ENCODE peak calls at places on chromosomes 1 and 21, in four cellular contexts. U is A549, L is IMR-90, Q is NB4. V is an unnamed sample.

GRCh38 chr1:87389011-87389410 is 60.3 kb downstream of the LMO4 start:
- DNase-seq in U (no peak), L (no peak), Q (no peak), V (no peak)

GRCh38 chr1:5651027-5651410 is 341.2 kb downstream of the NPHP4 start:
- DNase-seq in U (no peak), L (no peak), Q (no peak), V (no peak)

GRCh38 chr1:51331206-51332100 is 1.1 kb upstream of the TTC39A start:
- DNase-seq in U (peak; percentile 62), L (peak; percentile 62), Q (peak; percentile 86), V (peak; percentile 77)

GRCh38 chr1:173255214-173255813 is 48.2 kb upstream of the TNFSF4 start:
- DNase-seq in U (peak; percentile 41), L (peak; percentile 61), Q (peak; percentile 54), V (no peak)

GRCh38 chr1:151475175-151475574 is 15.9 kb upstream of the POGZ start:
- DNase-seq in U (no peak), L (peak; percentile 46), Q (no peak), V (no peak)

GRCh38 chr21:36310016-36310415 is 10.0 kb upstream of the MORC3 start:
- DNase-seq in U (no peak), L (no peak), Q (no peak), V (no peak)

GRCh38 chr21:45818904-45819285 is 162.7 kb upstream of the COL6A1 start:
- DNase-seq in U (peak; percentile 21), L (peak; percentile 84), Q (peak; percentile 91), V (no peak)

GRCh38 chr21:41956926-41957729 is 3.3 kb upstream of the C2CD2 start:
- DNase-seq in U (no peak), L (peak; percentile 93), Q (peak; percentile 69), V (peak; percentile 81)

GRCh38 chr1:30748699-30749401 is 8.7 kb downstream of the LAPTM5 start:
- DNase-seq in U (no peak), L (no peak), Q (no peak), V (no peak)

GRCh38 chr1:207239874-207240273 is 81.6 kb upstream of the CD55 start:
- DNase-seq in U (no peak), L (no peak), Q (no peak), V (no peak)

GRCh38 chr21:44704636-44705001 is 6.8 kb downstream of the TSPEAR start:
- DNase-seq in U (no peak), L (no peak), Q (no peak), V (no peak)

GRCh38 chr1:246695136-246695535 is 29.1 kb upstream of the SCCPDH start:
- DNase-seq in U (no peak), L (peak; percentile 41), Q (no peak), V (peak; percentile 78)

GRCh38 chr21:42539931-42540343 is 26.3 kb downstream of the SLC37A1 start:
- DNase-seq in U (no peak), L (no peak), Q (peak; percentile 81), V (no peak)

GRCh38 chr1:208066583-208066982 is 155.7 kb upstream of the CD34 start:
- DNase-seq in U (no peak), L (no peak), Q (no peak), V (no peak)

GRCh38 chr1:180498594-180498993 is 3.8 kb downstream of the ACBD6 start:
- DNase-seq in U (no peak), L (no peak), Q (no peak), V (no peak)

GRCh38 chr1:228087771-228088251 is 5.3 kb downstream of the ARF1 start:
- DNase-seq in U (no peak), L (peak; percentile 65), Q (peak; percentile 86), V (no peak)

GRCh38 chr1:216740334-216740733 is 17.1 kb upstream of the ESRRG start:
- DNase-seq in U (no peak), L (no peak), Q (no peak), V (no peak)

GRCh38 chr1:39288735-39289465 is 84.4 kb downstream of the MACF1 start:
- DNase-seq in U (no peak), L (peak; percentile 45), Q (no peak), V (no peak)

GRCh38 chr1:197250616-197251015 is 17.4 kb upstream of the CRB1 start:
- DNase-seq in U (no peak), L (no peak), Q (no peak), V (no peak)

GRCh38 chr21:46124083-46124925 is 26.4 kb downstream of the COL6A2 start:
- DNase-seq in U (no peak), L (no peak), Q (no peak), V (peak; percentile 11)

GRCh38 chr1:229087339-229087738 is 183.6 kb upstream of the RAB4A start:
- DNase-seq in U (no peak), L (no peak), Q (no peak), V (no peak)

GRCh38 chr1:166840309-166841302 is 1.3 kb downstream of the POGK start:
- DNase-seq in U (no peak), L (peak; percentile 46), Q (no peak), V (no peak)

GRCh38 chr1:221717491-221717865 is 24.4 kb downstream of the DUSP10 start:
- DNase-seq in U (no peak), L (no peak), Q (no peak), V (no peak)

GRCh38 chr1:221719278-221719597 is 22.7 kb downstream of the DUSP10 start:
- DNase-seq in U (no peak), L (no peak), Q (no peak), V (no peak)

GRCh38 chr1:221716713-221717490 is 25.0 kb downstream of the DUSP10 start:
- DNase-seq in U (no peak), L (no peak), Q (no peak), V (no peak)

GRCh38 chr1:221719987-221720386 is 21.9 kb downstream of the DUSP10 start:
- DNase-seq in U (no peak), L (no peak), Q (no peak), V (no peak)

GRCh38 chr1:221718391-221719277 is 23.3 kb downstream of the DUSP10 start:
- DNase-seq in U (peak; percentile 23), L (peak; percentile 94), Q (no peak), V (no peak)
- H3K4me3 ChIP-seq in U (no peak overlapping the region), L (no peak overlapping the region), Q (no peak overlapping the region), V (no peak overlapping the region)

GRCh38 chr1:83499998-83500397 is 498.9 kb downstream of the TTLL7 start:
- DNase-seq in U (no peak), L (no peak), Q (no peak), V (no peak)

GRCh38 chr1:83500987-83501591 is 497.8 kb downstream of the TTLL7 start:
- DNase-seq in U (no peak), L (no peak), Q (no peak), V (no peak)

GRCh38 chr1:83500531-83500930 is 498.4 kb downstream of the TTLL7 start:
- DNase-seq in U (no peak), L (no peak), Q (no peak), V (no peak)

GRCh38 chr1:83495560-83495959 is 503.4 kb downstream of the TTLL7 start:
- DNase-seq in U (no peak), L (no peak), Q (no peak), V (no peak)

DNA sequence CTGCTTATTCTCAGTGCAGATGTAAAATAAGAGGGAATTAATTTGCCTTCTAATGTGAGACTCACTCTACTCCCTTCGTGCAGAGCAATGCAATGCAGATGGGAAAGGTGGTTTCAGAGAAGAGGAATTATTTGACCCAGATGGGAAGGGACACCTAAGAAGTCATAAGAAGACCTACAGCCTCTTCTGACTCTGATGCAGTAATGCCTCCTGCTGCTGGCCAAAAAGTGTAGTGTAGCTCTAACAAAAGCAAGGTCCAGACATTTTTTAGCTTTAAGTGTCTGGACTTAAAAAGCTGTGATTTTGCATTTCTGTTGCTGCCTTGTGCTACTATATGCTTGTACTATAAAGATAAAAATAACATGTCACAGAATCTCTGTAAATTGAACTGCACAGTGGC is 501.4 kb downstream of the TTLL7 start:
- DNase-seq in U (no peak), L (no peak), Q (no peak), V (no peak)
- TF ChIP-seq POLR2A in U (no peak), L (no peak), Q (no peak), V (no peak)

GRCh38 chr1:192805832-192806323 is 3.0 kb upstream of the RGS2 start:
- DNase-seq in U (peak; percentile 70), L (peak; percentile 91), Q (peak; percentile 95), V (no peak)

GRCh38 chr1:192809286-192810252 is 730 bp downstream of the RGS2 start:
- DNase-seq in U (peak; percentile 23), L (peak; percentile 65), Q (peak; percentile 71), V (peak; percentile 81)

GRCh38 chr1:192807968-192808587 is 761 bp upstream of the RGS2 start:
- DNase-seq in U (peak; percentile 16), L (peak; percentile 71), Q (peak; percentile 10), V (no peak)

GRCh38 chr1:192808588-192809285 is at the start of gene RGS2:
- DNase-seq in U (peak; percentile 88), L (peak; percentile 95), Q (peak; percentile 92), V (peak; percentile 94)

GRCh38 chr1:192807221-192807967 is 1.4 kb upstream of the RGS2 start:
- DNase-seq in U (peak; percentile 20), L (peak; percentile 56), Q (peak; percentile 25), V (peak; percentile 33)
- TF ChIP-seq CTCF in U (peak; percentile 60), L (no peak), Q (no peak), V (peak; percentile 40)

GRCh38 chr1:232045134-232045533 is 418.5 kb downstream of the DISC1 start:
- DNase-seq in U (no peak), L (no peak), Q (no peak), V (no peak)

GRCh38 chr1:232047473-232047872 is 420.9 kb downstream of the DISC1 start:
- DNase-seq in U (no peak), L (no peak), Q (no peak), V (no peak)

GRCh38 chr1:232045571-232045970 is 419.0 kb downstream of the DISC1 start:
- DNase-seq in U (no peak), L (no peak), Q (no peak), V (no peak)

GRCh38 chr1:232046531-232047283 is 420.1 kb downstream of the DISC1 start:
- DNase-seq in U (no peak), L (no peak), Q (no peak), V (no peak)

DNA sequence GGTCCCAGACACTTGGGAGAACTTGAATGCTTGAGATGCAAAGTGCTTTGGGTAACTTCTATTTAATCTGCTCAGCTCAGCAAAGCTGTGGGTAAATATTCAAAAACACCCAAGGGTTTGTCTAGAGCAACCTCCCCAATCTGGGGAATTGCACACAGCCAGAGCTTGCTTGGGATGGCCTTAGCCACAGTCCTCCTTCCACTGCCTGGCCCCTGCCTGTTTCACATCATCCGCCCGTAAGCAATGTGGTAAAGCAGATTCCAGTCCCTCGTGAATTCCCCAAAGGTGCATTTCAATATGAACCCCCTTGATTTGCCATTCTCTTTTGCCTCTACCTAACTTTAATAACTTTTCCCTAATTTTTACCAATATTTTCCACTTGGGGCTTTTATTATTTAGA is 418.1 kb downstream of the DISC1 start:
- DNase-seq in U (no peak), L (no peak), Q (no peak), V (no peak)
- H3K4me3 ChIP-seq in U (no peak overlapping the region), L (no peak overlapping the region), Q (no peak overlapping the region), V (no peak overlapping the region)